ENCODE peak calls at places on chromosomes 3 and 15, in ten cellular contexts. One of them, this sample, is unnamed.

GRCh38 chr3:185049710-185050109 is 103.2 kb downstream of the C3orf70 start:
- ATAC-seq in CD8-positive, alpha-beta T cell: no peak
- ATAC-seq in PC-3: no peak
- ATAC-seq in naive thymus-derived CD4-positive, alpha-beta T cell: no peak
- ATAC-seq in psoas muscle: no peak
- ATAC-seq in Panc1: no peak
- ATAC-seq in body of pancreas: no peak
- ATAC-seq in A549: no peak
- ATAC-seq in HCT116: no peak
- ATAC-seq in HepG2: no peak
- ATAC-seq in this sample: no peak

GRCh38 chr3:87324609-87325008 is 48.2 kb upstream of the POU1F1 start:
- ATAC-seq in CD8-positive, alpha-beta T cell: no peak
- ATAC-seq in PC-3: no peak
- ATAC-seq in naive thymus-derived CD4-positive, alpha-beta T cell: no peak
- ATAC-seq in psoas muscle: no peak
- ATAC-seq in Panc1: no peak
- ATAC-seq in body of pancreas: no peak
- ATAC-seq in A549: no peak
- ATAC-seq in HCT116: no peak
- ATAC-seq in HepG2: no peak
- ATAC-seq in this sample: no peak

GRCh38 chr3:146308222-146308621 is 57.3 kb upstream of the PLSCR4 start:
- ATAC-seq in CD8-positive, alpha-beta T cell: no peak
- ATAC-seq in PC-3: peak; percentile 81
- ATAC-seq in naive thymus-derived CD4-positive, alpha-beta T cell: no peak
- ATAC-seq in psoas muscle: no peak
- ATAC-seq in Panc1: no peak
- ATAC-seq in body of pancreas: peak; percentile 33
- ATAC-seq in A549: peak; percentile 42
- ATAC-seq in HCT116: no peak
- ATAC-seq in HepG2: no peak
- ATAC-seq in this sample: peak; percentile 67

GRCh38 chr3:66298591-66298990 is 77.8 kb downstream of the SLC25A26 start:
- ATAC-seq in CD8-positive, alpha-beta T cell: peak; percentile 9
- ATAC-seq in PC-3: no peak
- ATAC-seq in naive thymus-derived CD4-positive, alpha-beta T cell: no peak
- ATAC-seq in psoas muscle: no peak
- ATAC-seq in Panc1: no peak
- ATAC-seq in body of pancreas: peak; percentile 88
- ATAC-seq in A549: no peak
- ATAC-seq in HCT116: no peak
- ATAC-seq in HepG2: no peak
- ATAC-seq in this sample: no peak

GRCh38 chr3:52121459-52121795 is 32.8 kb downstream of the POC1A start:
- ATAC-seq in CD8-positive, alpha-beta T cell: no peak
- ATAC-seq in PC-3: no peak
- ATAC-seq in naive thymus-derived CD4-positive, alpha-beta T cell: peak; percentile 48
- ATAC-seq in psoas muscle: no peak
- ATAC-seq in Panc1: no peak
- ATAC-seq in body of pancreas: no peak
- ATAC-seq in A549: no peak
- ATAC-seq in HCT116: no peak
- ATAC-seq in HepG2: no peak
- ATAC-seq in this sample: no peak

GRCh38 chr3:46289551-46289950 is 47.3 kb downstream of the CCR3 start:
- ATAC-seq in CD8-positive, alpha-beta T cell: no peak
- ATAC-seq in PC-3: no peak
- ATAC-seq in naive thymus-derived CD4-positive, alpha-beta T cell: no peak
- ATAC-seq in psoas muscle: no peak
- ATAC-seq in Panc1: no peak
- ATAC-seq in body of pancreas: no peak
- ATAC-seq in A549: no peak
- ATAC-seq in HCT116: no peak
- ATAC-seq in HepG2: no peak
- ATAC-seq in this sample: no peak

GRCh38 chr3:135106445-135106844 is 311.4 kb downstream of the EPHB1 start:
- ATAC-seq in CD8-positive, alpha-beta T cell: no peak
- ATAC-seq in PC-3: no peak
- ATAC-seq in naive thymus-derived CD4-positive, alpha-beta T cell: no peak
- ATAC-seq in psoas muscle: no peak
- ATAC-seq in Panc1: no peak
- ATAC-seq in body of pancreas: peak; percentile 67
- ATAC-seq in A549: no peak
- ATAC-seq in HCT116: no peak
- ATAC-seq in HepG2: peak; percentile 67
- ATAC-seq in this sample: no peak

GRCh38 chr3:151766454-151766853 is 32.7 kb downstream of the AADACL2 start:
- ATAC-seq in CD8-positive, alpha-beta T cell: no peak
- ATAC-seq in PC-3: peak; percentile 39
- ATAC-seq in naive thymus-derived CD4-positive, alpha-beta T cell: no peak
- ATAC-seq in psoas muscle: no peak
- ATAC-seq in Panc1: no peak
- ATAC-seq in body of pancreas: no peak
- ATAC-seq in A549: peak; percentile 77
- ATAC-seq in HCT116: peak; percentile 71
- ATAC-seq in HepG2: no peak
- ATAC-seq in this sample: no peak

GRCh38 chr15:29822685-29823459 is 604 bp upstream of the TJP1 start:
- ATAC-seq in CD8-positive, alpha-beta T cell: no peak
- ATAC-seq in PC-3: peak; percentile 20
- ATAC-seq in naive thymus-derived CD4-positive, alpha-beta T cell: no peak
- ATAC-seq in psoas muscle: peak; percentile 54
- ATAC-seq in Panc1: peak; percentile 53
- ATAC-seq in body of pancreas: peak; percentile 43
- ATAC-seq in A549: peak; percentile 68
- ATAC-seq in HCT116: peak; percentile 35
- ATAC-seq in HepG2: peak; percentile 51
- ATAC-seq in this sample: peak; percentile 64

GRCh38 chr3:151327571-151328198 is 1.7 kb downstream of the P2RY13 start:
- ATAC-seq in CD8-positive, alpha-beta T cell: no peak
- ATAC-seq in PC-3: peak; percentile 68
- ATAC-seq in naive thymus-derived CD4-positive, alpha-beta T cell: no peak
- ATAC-seq in psoas muscle: no peak
- ATAC-seq in Panc1: no peak
- ATAC-seq in body of pancreas: no peak
- ATAC-seq in A549: peak; percentile 75
- ATAC-seq in HCT116: peak; percentile 60
- ATAC-seq in HepG2: peak; percentile 32
- ATAC-seq in this sample: no peak

DNA sequence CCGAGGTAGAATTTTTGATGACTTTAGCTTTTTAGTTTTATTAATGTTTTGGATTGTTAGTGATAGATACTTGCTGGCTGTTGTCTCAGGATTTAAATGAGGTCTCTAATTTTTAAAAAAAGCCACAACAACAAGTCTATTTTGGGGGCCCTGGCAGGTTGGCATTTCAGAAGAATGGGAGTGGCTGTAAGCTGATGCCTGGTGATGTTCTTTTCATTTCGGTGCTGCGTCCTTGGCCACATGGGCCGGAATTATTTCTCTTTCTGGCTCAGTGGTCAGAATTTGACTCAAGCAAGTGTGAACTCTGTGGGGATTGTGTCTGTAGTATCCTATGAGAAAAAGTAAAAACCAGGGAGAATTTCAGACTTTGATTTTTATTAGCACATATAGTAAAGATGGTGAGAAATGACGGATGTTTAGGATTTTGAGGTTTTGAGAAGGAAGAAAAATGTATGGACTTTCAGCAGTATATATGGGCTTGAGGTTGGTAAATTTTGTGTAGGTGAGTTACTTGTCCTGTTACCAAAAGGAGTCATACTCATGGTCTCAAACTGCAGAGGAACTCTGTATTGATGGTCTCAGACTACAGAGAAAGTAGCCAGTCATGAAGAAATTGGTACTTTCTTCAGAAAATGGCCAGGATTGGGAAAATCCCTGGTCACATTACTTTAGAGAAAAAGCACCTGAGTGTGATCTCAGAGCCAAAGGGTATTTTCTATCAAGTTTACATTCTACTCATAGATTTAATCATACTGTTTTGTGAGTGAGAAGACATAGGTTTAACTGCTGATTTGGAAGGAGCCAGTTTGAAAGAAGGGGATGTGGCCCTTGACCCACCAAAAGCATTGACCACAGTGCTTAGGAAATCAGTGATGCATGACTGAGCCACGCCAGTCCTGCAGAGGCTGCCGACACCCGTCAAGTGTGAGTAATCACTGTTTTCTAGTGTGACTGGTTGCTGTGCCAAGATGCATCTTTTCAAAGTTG is 203.3 kb downstream of the AKAP13 start:
- ATAC-seq in CD8-positive, alpha-beta T cell: no peak
- ATAC-seq in PC-3: peak; percentile 47
- ATAC-seq in naive thymus-derived CD4-positive, alpha-beta T cell: peak; percentile 29
- ATAC-seq in psoas muscle: peak; percentile 73
- ATAC-seq in Panc1: no peak
- ATAC-seq in body of pancreas: no peak
- ATAC-seq in A549: peak; percentile 4
- ATAC-seq in HCT116: peak; percentile 78
- ATAC-seq in HepG2: no peak
- ATAC-seq in this sample: peak; percentile 27
- H3K4me3 ChIP-seq in CD8-positive, alpha-beta T cell: peak overlapping the region; percentile 54
- H3K4me3 ChIP-seq in PC-3: no peak overlapping the region
- H3K4me3 ChIP-seq in naive thymus-derived CD4-positive, alpha-beta T cell: peak overlapping the region; percentile 49
- H3K4me3 ChIP-seq in psoas muscle: peak overlapping the region; percentile 69
- H3K4me3 ChIP-seq in Panc1: no peak overlapping the region
- H3K4me3 ChIP-seq in body of pancreas: peak overlapping the region; percentile 38
- H3K4me3 ChIP-seq in A549: peak overlapping the region; percentile 48
- H3K4me3 ChIP-seq in HCT116: no peak overlapping the region
- H3K4me3 ChIP-seq in HepG2: no peak overlapping the region
- H3K4me3 ChIP-seq in this sample: peak overlapping the region; percentile 42

GRCh38 chr3:68889328-68889727 is 43.0 kb downstream of the TAFA4 start:
- ATAC-seq in CD8-positive, alpha-beta T cell: no peak
- ATAC-seq in PC-3: no peak
- ATAC-seq in naive thymus-derived CD4-positive, alpha-beta T cell: no peak
- ATAC-seq in psoas muscle: no peak
- ATAC-seq in Panc1: no peak
- ATAC-seq in body of pancreas: no peak
- ATAC-seq in A549: no peak
- ATAC-seq in HCT116: no peak
- ATAC-seq in HepG2: no peak
- ATAC-seq in this sample: no peak

GRCh38 chr3:68892297-68892696 is 40.0 kb downstream of the TAFA4 start:
- ATAC-seq in CD8-positive, alpha-beta T cell: no peak
- ATAC-seq in PC-3: no peak
- ATAC-seq in naive thymus-derived CD4-positive, alpha-beta T cell: no peak
- ATAC-seq in psoas muscle: no peak
- ATAC-seq in Panc1: no peak
- ATAC-seq in body of pancreas: no peak
- ATAC-seq in A549: no peak
- ATAC-seq in HCT116: no peak
- ATAC-seq in HepG2: no peak
- ATAC-seq in this sample: no peak

GRCh38 chr3:68893600-68894239 is 38.6 kb downstream of the TAFA4 start:
- ATAC-seq in CD8-positive, alpha-beta T cell: no peak
- ATAC-seq in PC-3: no peak
- ATAC-seq in naive thymus-derived CD4-positive, alpha-beta T cell: no peak
- ATAC-seq in psoas muscle: no peak
- ATAC-seq in Panc1: no peak
- ATAC-seq in body of pancreas: no peak
- ATAC-seq in A549: no peak
- ATAC-seq in HCT116: no peak
- ATAC-seq in HepG2: no peak
- ATAC-seq in this sample: no peak
- H3K4me3 ChIP-seq in CD8-positive, alpha-beta T cell: no peak overlapping the region
- H3K4me3 ChIP-seq in PC-3: no peak overlapping the region
- H3K4me3 ChIP-seq in naive thymus-derived CD4-positive, alpha-beta T cell: no peak overlapping the region
- H3K4me3 ChIP-seq in psoas muscle: no peak overlapping the region
- H3K4me3 ChIP-seq in Panc1: no peak overlapping the region
- H3K4me3 ChIP-seq in body of pancreas: no peak overlapping the region
- H3K4me3 ChIP-seq in A549: no peak overlapping the region
- H3K4me3 ChIP-seq in HCT116: no peak overlapping the region
- H3K4me3 ChIP-seq in HepG2: no peak overlapping the region
- H3K4me3 ChIP-seq in this sample: no peak overlapping the region

DNA sequence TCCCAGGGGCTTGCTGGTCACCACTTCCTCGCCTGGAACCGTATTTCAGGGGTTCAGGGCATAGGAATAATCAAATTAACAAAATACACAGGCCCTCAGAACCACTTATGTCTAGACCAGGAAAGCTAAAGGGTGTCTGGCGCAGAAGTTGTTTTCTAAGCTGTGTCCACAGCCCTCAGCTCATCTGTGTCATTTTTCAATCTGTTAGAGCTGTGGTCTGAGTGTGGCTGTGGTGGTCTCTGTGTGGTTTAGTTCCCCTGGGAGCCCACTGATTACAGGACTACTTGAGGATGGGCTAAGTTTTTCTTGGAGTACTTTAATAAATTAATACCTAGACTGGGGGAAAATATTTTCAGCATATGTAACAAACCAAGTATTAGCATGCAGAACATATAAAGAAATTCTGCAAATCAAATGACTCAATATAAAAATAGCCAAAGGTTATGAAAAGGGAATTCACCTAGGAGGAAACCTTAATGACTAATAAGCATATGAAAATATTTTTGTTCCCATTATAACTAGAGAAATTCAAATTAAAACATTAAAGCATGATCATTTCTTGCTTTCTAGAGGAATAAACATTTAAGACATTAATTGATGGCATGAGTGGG is 186.3 kb downstream of the SATB1 start:
- ATAC-seq in CD8-positive, alpha-beta T cell: no peak
- ATAC-seq in PC-3: peak; percentile 30
- ATAC-seq in naive thymus-derived CD4-positive, alpha-beta T cell: no peak
- ATAC-seq in psoas muscle: no peak
- ATAC-seq in Panc1: no peak
- ATAC-seq in body of pancreas: no peak
- ATAC-seq in A549: no peak
- ATAC-seq in HCT116: no peak
- ATAC-seq in HepG2: no peak
- ATAC-seq in this sample: no peak
- H3K4me3 ChIP-seq in CD8-positive, alpha-beta T cell: no peak overlapping the region
- H3K4me3 ChIP-seq in PC-3: no peak overlapping the region
- H3K4me3 ChIP-seq in naive thymus-derived CD4-positive, alpha-beta T cell: no peak overlapping the region
- H3K4me3 ChIP-seq in psoas muscle: no peak overlapping the region
- H3K4me3 ChIP-seq in Panc1: no peak overlapping the region
- H3K4me3 ChIP-seq in body of pancreas: no peak overlapping the region
- H3K4me3 ChIP-seq in A549: no peak overlapping the region
- H3K4me3 ChIP-seq in HCT116: no peak overlapping the region
- H3K4me3 ChIP-seq in HepG2: no peak overlapping the region
- H3K4me3 ChIP-seq in this sample: no peak overlapping the region

DNA sequence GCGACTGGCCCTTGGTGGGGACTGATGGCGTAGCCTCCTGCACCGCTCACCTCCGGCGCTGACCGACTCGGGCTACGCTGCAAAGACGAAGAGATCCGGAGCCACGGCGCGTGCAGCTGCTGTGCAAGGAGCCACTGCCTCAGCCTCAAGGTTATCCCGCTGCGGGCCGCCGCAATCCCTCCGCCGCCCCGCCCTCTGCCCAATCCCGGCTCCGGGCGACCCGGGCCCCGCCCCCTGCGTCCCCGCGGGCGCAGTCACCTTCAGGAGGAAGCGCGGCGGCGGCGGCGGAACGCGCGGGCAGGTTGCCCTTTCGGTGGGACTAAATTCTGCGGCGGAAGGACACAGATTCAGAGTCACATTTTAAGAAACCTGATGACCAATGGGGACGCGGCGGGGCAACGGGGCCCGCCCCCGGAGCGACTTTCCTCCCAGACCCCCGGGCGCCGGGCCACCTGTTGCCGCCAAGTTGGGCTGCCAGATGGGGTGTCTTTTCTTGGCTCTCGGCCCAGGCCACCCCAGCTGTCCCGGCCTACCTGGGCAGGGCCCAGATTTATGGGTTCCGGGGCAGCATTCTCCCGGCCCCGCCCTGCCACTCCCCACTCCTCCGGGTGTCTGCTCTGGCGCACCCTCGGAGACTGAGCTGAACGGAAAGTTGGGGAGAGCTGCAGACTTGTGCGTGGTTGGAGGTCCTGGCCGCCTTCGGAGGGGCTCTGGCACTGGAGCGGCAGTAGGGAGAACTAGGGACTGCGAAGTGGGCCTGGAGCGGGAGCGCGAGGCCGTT is at the start of gene PKM:
- ATAC-seq in CD8-positive, alpha-beta T cell: peak; percentile 22
- ATAC-seq in PC-3: peak; percentile 57
- ATAC-seq in naive thymus-derived CD4-positive, alpha-beta T cell: peak; percentile 65
- ATAC-seq in psoas muscle: peak; percentile 85
- ATAC-seq in Panc1: peak; percentile 80
- ATAC-seq in body of pancreas: peak; percentile 90
- ATAC-seq in A549: peak; percentile 75
- ATAC-seq in HCT116: peak; percentile 70
- ATAC-seq in HepG2: peak; percentile 79
- ATAC-seq in this sample: peak; percentile 89
- H3K4me3 ChIP-seq in CD8-positive, alpha-beta T cell: peak within 1 kb of the TSS; percentile 83
- H3K4me3 ChIP-seq in PC-3: peak within 1 kb of the TSS; percentile 93
- H3K4me3 ChIP-seq in naive thymus-derived CD4-positive, alpha-beta T cell: peak within 1 kb of the TSS; percentile 73
- H3K4me3 ChIP-seq in psoas muscle: peak within 1 kb of the TSS; percentile 99
- H3K4me3 ChIP-seq in Panc1: peak within 1 kb of the TSS; percentile 97
- H3K4me3 ChIP-seq in body of pancreas: peak within 1 kb of the TSS; percentile 74
- H3K4me3 ChIP-seq in A549: peak within 1 kb of the TSS; percentile 91
- H3K4me3 ChIP-seq in HCT116: peak within 1 kb of the TSS; percentile 94
- H3K4me3 ChIP-seq in HepG2: peak within 1 kb of the TSS; percentile 99
- H3K4me3 ChIP-seq in this sample: peak within 1 kb of the TSS; percentile 90

This sample was measured in gastroesophageal sphincter.